ENCODE peak calls at places on chromosomes 16 and 17, in nine cellular contexts. I is adipocyte, Z is psoas muscle, D is ovary, Q is AG08396, S is HT1080, R is transverse colon, X is RWPE1, G is activated T-helper 1 cell treated with Interleukin-2 at 50 U/mL for 16 hours. A is an unnamed sample.

GRCh38 chr16:11057696-11058345 is 113.5 kb downstream of the CLEC16A start:
- DNase-seq in S (no peak), X (no peak), R (no peak), I (no peak), Q (no peak), G (no peak), Z (no peak), D (peak; percentile 39), A (peak; percentile 46)

GRCh38 chr16:23296994-23297393 is 5.1 kb upstream of the SCNN1B start:
- DNase-seq in D (no peak), Z (no peak), S (peak; percentile 27), X (no peak), R (peak; percentile 46), G (no peak), I (no peak), Q (no peak), A (no peak)

GRCh38 chr16:23025692-23026305 is 123.5 kb downstream of the USP31 start:
- DNase-seq in D (no peak), Q (no peak), G (no peak), I (peak; percentile 58), X (no peak), Z (no peak), R (no peak), S (no peak), A (no peak)

GRCh38 chr17:40705567-40705966 is 2.0 kb upstream of the KRT24 start:
- DNase-seq in D (no peak), S (no peak), I (no peak), G (no peak), Z (no peak), R (no peak), X (no peak), Q (no peak), A (no peak)

GRCh38 chr16:85126731-85127662 is 14.7 kb upstream of the CIBAR2 start:
- DNase-seq in G (no peak), Q (peak; percentile 78), S (peak; percentile 31), X (peak; percentile 29), R (no peak), I (peak; percentile 83), Z (peak; percentile 91), D (peak; percentile 67), A (no peak)

GRCh38 chr17:28227278-28228108 is 91.5 kb upstream of the TMEM97 start:
- DNase-seq in D (peak; percentile 79), Q (peak; percentile 54), Z (no peak), I (peak; percentile 45), R (peak; percentile 81), S (no peak), X (peak; percentile 93), G (no peak), A (peak; percentile 94)

GRCh38 chr16:70428178-70428998 is 10.5 kb downstream of the ST3GAL2 start:
- DNase-seq in I (peak; percentile 89), Q (peak; percentile 93), X (peak; percentile 72), S (peak; percentile 95), R (peak; percentile 92), G (no peak), D (peak; percentile 92), Z (peak; percentile 99), A (peak; percentile 99)

GRCh38 chr17:10756604-10757003 is 26.8 kb upstream of the TMEM220 start:
- DNase-seq in X (no peak), I (no peak), D (no peak), Q (no peak), G (no peak), R (no peak), S (no peak), Z (no peak), A (no peak)

GRCh38 chr16:51710930-51711563 is 560.0 kb upstream of the SALL1 start:
- DNase-seq in I (no peak), X (no peak), D (no peak), R (no peak), G (no peak), S (no peak), Q (no peak), Z (no peak), A (no peak)

GRCh38 chr17:58330544-58330996 is 2.0 kb upstream of the TSPOAP1 start:
- DNase-seq in D (no peak), S (no peak), Z (no peak), X (no peak), R (no peak), I (no peak), G (no peak), Q (no peak), A (no peak)

GRCh38 chr16:55136356-55136755 is 187.6 kb upstream of the IRX6 start:
- DNase-seq in Z (no peak), G (no peak), X (no peak), S (no peak), Q (no peak), I (no peak), D (no peak), R (no peak), A (no peak)

GRCh38 chr16:59170065-59170712 is 436.1 kb upstream of the GOT2 start:
- DNase-seq in D (no peak), S (no peak), R (no peak), X (no peak), Q (no peak), I (no peak), G (no peak), Z (no peak), A (no peak)

GRCh38 chr16:28621756-28622155 is 11.9 kb upstream of the SULT1A1 start:
- DNase-seq in D (no peak), G (no peak), X (no peak), R (no peak), Q (no peak), S (no peak), Z (no peak), I (no peak), A (no peak)

GRCh38 chr16:15970202-15970601 is 20.8 kb downstream of the ABCC1 start:
- DNase-seq in Q (no peak), I (no peak), Z (no peak), G (no peak), X (no peak), D (no peak), S (peak; percentile 39), R (no peak), A (no peak)

GRCh38 chr17:57915532-57915931 is 39.7 kb downstream of the CUEDC1 start:
- DNase-seq in D (no peak), I (no peak), S (no peak), X (no peak), R (no peak), Q (no peak), Z (no peak), G (no peak), A (no peak)

GRCh38 chr16:13919330-13919682 is 648 bp upstream of the ERCC4 start:
- DNase-seq in I (peak; percentile 68), R (no peak), G (no peak), D (no peak), S (no peak), X (peak; percentile 38), Z (no peak), Q (peak; percentile 25), A (no peak)

GRCh38 chr17:32341141-32341856 is 674 bp downstream of the C17orf75 start:
- DNase-seq in Z (no peak), G (peak; percentile 10), S (peak; percentile 28), D (no peak), R (no peak), X (no peak), Q (no peak), I (peak; percentile 35), A (no peak)

GRCh38 chr17:27965224-27965623 is 72.1 kb upstream of the LYRM9 start:
- DNase-seq in Q (no peak), R (no peak), X (no peak), I (no peak), S (no peak), Z (no peak), D (no peak), G (no peak), A (no peak)

GRCh38 chr16:49596699-49597291 is 223.2 kb downstream of the C16orf78 start:
- DNase-seq in D (no peak), Q (no peak), X (no peak), R (no peak), S (no peak), G (no peak), I (no peak), Z (peak; percentile 64), A (no peak)

GRCh38 chr16:30518552-30518951 is 7.8 kb downstream of the ZNF768 start:
- DNase-seq in Q (no peak), G (no peak), Z (no peak), S (no peak), I (no peak), X (no peak), R (no peak), D (no peak), A (no peak)

GRCh38 chr17:38606646-38607611 is 1.2 kb upstream of the SRCIN1 start:
- DNase-seq in Z (peak; percentile 44), I (no peak), X (no peak), S (no peak), R (no peak), Q (no peak), D (no peak), G (no peak), A (no peak)

GRCh38 chr17:41592601-41593305 is 6.1 kb upstream of the KRT14 start:
- DNase-seq in Z (no peak), D (no peak), Q (no peak), R (no peak), X (no peak), G (no peak), I (no peak), S (no peak), A (no peak)

GRCh38 chr17:2171725-2172446 is 117.0 kb downstream of the HIC1 start:
- DNase-seq in X (no peak), D (peak; percentile 87), I (peak; percentile 94), G (no peak), S (peak; percentile 88), Q (peak; percentile 72), R (peak; percentile 60), Z (peak; percentile 78), A (peak; percentile 85)

GRCh38 chr17:6753006-6753445 is 2.8 kb upstream of the XAF1 start:
- DNase-seq in I (peak; percentile 74), D (peak; percentile 81), Q (peak; percentile 62), R (peak; percentile 31), Z (peak; percentile 72), X (no peak), S (peak; percentile 83), G (peak; percentile 15), A (peak; percentile 58)

GRCh38 chr17:41666708-41667279 is 21.9 kb upstream of the EIF1 start:
- DNase-seq in R (peak; percentile 91), D (peak; percentile 90), X (peak; percentile 82), G (peak; percentile 74), Z (peak; percentile 92), I (peak; percentile 90), Q (peak; percentile 86), S (peak; percentile 63), A (peak; percentile 85)

GRCh38 chr16:58501242-58502131 is 1.5 kb downstream of the NDRG4 start:
- DNase-seq in G (peak; percentile 28), R (peak; percentile 33), S (no peak), Q (no peak), I (peak; percentile 41), X (no peak), Z (peak; percentile 57), D (peak; percentile 44), A (peak; percentile 68)

GRCh38 chr16:2473425-2473926 is 1.5 kb upstream of the TBC1D24 start:
- DNase-seq in R (no peak), Z (no peak), I (no peak), Q (no peak), X (no peak), G (no peak), S (no peak), D (no peak), A (no peak)